ENCODE peak calls at places on chromosome 5, in eight cellular contexts. One of them, this sample, is unnamed.

GRCh38 chr5:122019936-122020590 is 58.0 kb downstream of the LOX start:
- DNase-seq in AG08395: no peak
- DNase-seq in right lobe of liver: no peak
- DNase-seq in activated CD4-positive, alpha-beta T cell treated with anti-CD3 and anti-CD28 coated beads for 4 hours: no peak
- DNase-seq in activated T-cell treated with anti-CD3 and anti-CD28 coated beads, Interleukin-2, amount 50 U/mL, for 72 hours: no peak
- DNase-seq in MCF 10A: no peak
- DNase-seq in G401: no peak
- DNase-seq in body of pancreas: no peak
- DNase-seq in this sample: no peak

GRCh38 chr5:173293817-173294672 is 34.2 kb downstream of the STC2 start:
- DNase-seq in AG08395: peak; percentile 84
- DNase-seq in right lobe of liver: peak; percentile 68
- DNase-seq in activated CD4-positive, alpha-beta T cell treated with anti-CD3 and anti-CD28 coated beads for 4 hours: peak; percentile 50
- DNase-seq in activated T-cell treated with anti-CD3 and anti-CD28 coated beads, Interleukin-2, amount 50 U/mL, for 72 hours: peak; percentile 77
- DNase-seq in MCF 10A: peak; percentile 94
- DNase-seq in G401: peak; percentile 82
- DNase-seq in body of pancreas: peak; percentile 79
- DNase-seq in this sample: peak; percentile 75

GRCh38 chr5:57805732-57806131 is 323.1 kb upstream of the ACTBL2 start:
- DNase-seq in AG08395: no peak
- DNase-seq in right lobe of liver: no peak
- DNase-seq in activated CD4-positive, alpha-beta T cell treated with anti-CD3 and anti-CD28 coated beads for 4 hours: no peak
- DNase-seq in activated T-cell treated with anti-CD3 and anti-CD28 coated beads, Interleukin-2, amount 50 U/mL, for 72 hours: no peak
- DNase-seq in MCF 10A: no peak
- DNase-seq in G401: no peak
- DNase-seq in body of pancreas: no peak
- DNase-seq in this sample: no peak

GRCh38 chr5:82349651-82350050 is 71.5 kb upstream of the RPS23 start:
- DNase-seq in AG08395: no peak
- DNase-seq in right lobe of liver: no peak
- DNase-seq in activated CD4-positive, alpha-beta T cell treated with anti-CD3 and anti-CD28 coated beads for 4 hours: no peak
- DNase-seq in activated T-cell treated with anti-CD3 and anti-CD28 coated beads, Interleukin-2, amount 50 U/mL, for 72 hours: peak; percentile 55
- DNase-seq in MCF 10A: peak; percentile 52
- DNase-seq in G401: peak; percentile 7
- DNase-seq in body of pancreas: no peak
- DNase-seq in this sample: no peak

GRCh38 chr5:165361143-165361542 is 1855.7 kb downstream of the MAT2B start:
- DNase-seq in AG08395: no peak
- DNase-seq in right lobe of liver: no peak
- DNase-seq in activated CD4-positive, alpha-beta T cell treated with anti-CD3 and anti-CD28 coated beads for 4 hours: no peak
- DNase-seq in activated T-cell treated with anti-CD3 and anti-CD28 coated beads, Interleukin-2, amount 50 U/mL, for 72 hours: no peak
- DNase-seq in MCF 10A: no peak
- DNase-seq in G401: no peak
- DNase-seq in body of pancreas: no peak
- DNase-seq in this sample: no peak

GRCh38 chr5:30850871-30851270 is 342.6 kb upstream of the CDH6 start:
- DNase-seq in AG08395: no peak
- DNase-seq in right lobe of liver: no peak
- DNase-seq in activated CD4-positive, alpha-beta T cell treated with anti-CD3 and anti-CD28 coated beads for 4 hours: no peak
- DNase-seq in activated T-cell treated with anti-CD3 and anti-CD28 coated beads, Interleukin-2, amount 50 U/mL, for 72 hours: no peak
- DNase-seq in MCF 10A: no peak
- DNase-seq in G401: no peak
- DNase-seq in body of pancreas: no peak
- DNase-seq in this sample: no peak

GRCh38 chr5:167671176-167671575 is 620.3 kb upstream of the WWC1 start:
- DNase-seq in AG08395: peak; percentile 41
- DNase-seq in right lobe of liver: no peak
- DNase-seq in activated CD4-positive, alpha-beta T cell treated with anti-CD3 and anti-CD28 coated beads for 4 hours: no peak
- DNase-seq in activated T-cell treated with anti-CD3 and anti-CD28 coated beads, Interleukin-2, amount 50 U/mL, for 72 hours: no peak
- DNase-seq in MCF 10A: no peak
- DNase-seq in G401: no peak
- DNase-seq in body of pancreas: no peak
- DNase-seq in this sample: no peak

GRCh38 chr5:88813244-88813643 is 69.7 kb downstream of the MEF2C start:
- DNase-seq in AG08395: no peak
- DNase-seq in right lobe of liver: no peak
- DNase-seq in activated CD4-positive, alpha-beta T cell treated with anti-CD3 and anti-CD28 coated beads for 4 hours: no peak
- DNase-seq in activated T-cell treated with anti-CD3 and anti-CD28 coated beads, Interleukin-2, amount 50 U/mL, for 72 hours: no peak
- DNase-seq in MCF 10A: no peak
- DNase-seq in G401: no peak
- DNase-seq in body of pancreas: no peak
- DNase-seq in this sample: no peak

GRCh38 chr5:79151933-79152671 is 40.5 kb downstream of the BHMT start:
- DNase-seq in AG08395: no peak
- DNase-seq in right lobe of liver: no peak
- DNase-seq in activated CD4-positive, alpha-beta T cell treated with anti-CD3 and anti-CD28 coated beads for 4 hours: no peak
- DNase-seq in activated T-cell treated with anti-CD3 and anti-CD28 coated beads, Interleukin-2, amount 50 U/mL, for 72 hours: no peak
- DNase-seq in MCF 10A: no peak
- DNase-seq in G401: no peak
- DNase-seq in body of pancreas: no peak
- DNase-seq in this sample: no peak

GRCh38 chr5:150411245-150411979 is 1.3 kb downstream of the CD74 start:
- DNase-seq in AG08395: no peak
- DNase-seq in right lobe of liver: peak; percentile 54
- DNase-seq in activated CD4-positive, alpha-beta T cell treated with anti-CD3 and anti-CD28 coated beads for 4 hours: peak; percentile 60
- DNase-seq in activated T-cell treated with anti-CD3 and anti-CD28 coated beads, Interleukin-2, amount 50 U/mL, for 72 hours: peak; percentile 76
- DNase-seq in MCF 10A: no peak
- DNase-seq in G401: peak; percentile 42
- DNase-seq in body of pancreas: no peak
- DNase-seq in this sample: no peak

This sample was measured in NCI-H1048.